ENCODE peak calls at places on chromosomes 1 and 21, in five cellular contexts. N, Z, H, T and M are unnamed samples.

GRCh38 chr1:56357931-56358783 is 221.2 kb downstream of the PLPP3 start:
- DNase-seq in N (no peak), Z (no peak), H (no peak), T (no peak), M (peak; percentile 4)

GRCh38 chr1:3518256-3518655 is 63.8 kb downstream of the ARHGEF16 start:
- DNase-seq in N (no peak), Z (no peak), H (no peak), T (peak; percentile 21), M (no peak)

GRCh38 chr1:201842472-201843020 is 13.6 kb downstream of the IPO9 start:
- DNase-seq in N (no peak), Z (no peak), H (no peak), T (no peak), M (no peak)

GRCh38 chr1:20115479-20115878 is 3.9 kb downstream of the PLA2G2D start:
- DNase-seq in N (no peak), Z (no peak), H (no peak), T (no peak), M (no peak)

GRCh38 chr1:11736746-11737639 is 1.1 kb downstream of the AGTRAP start:
- DNase-seq in N (peak; percentile 64), Z (no peak), H (no peak), T (peak; percentile 44), M (peak; percentile 88)

GRCh38 chr1:9235123-9235513 is 544 bp downstream of the H6PD start:
- DNase-seq in N (no peak), Z (no peak), H (no peak), T (no peak), M (peak; percentile 74)

GRCh38 chr1:110211503-110212164 is 1.5 kb downstream of the KCNC4 start:
- DNase-seq in N (peak; percentile 54), Z (no peak), H (no peak), T (peak; percentile 50), M (no peak)

GRCh38 chr1:77889240-77889637 is 815 bp downstream of the NEXN start:
- DNase-seq in N (peak; percentile 30), Z (no peak), H (no peak), T (no peak), M (peak; percentile 79)

GRCh38 chr1:209900734-209901133 is 37.3 kb upstream of the SYT14 start:
- DNase-seq in N (no peak), Z (no peak), H (no peak), T (no peak), M (peak; percentile 96)

GRCh38 chr1:19643602-19644419 is at the start of gene NBL1:
- DNase-seq in N (peak; percentile 86), Z (no peak), H (no peak), T (peak; percentile 79), M (peak; percentile 69)

GRCh38 chr1:171788696-171789095 is 7.2 kb downstream of the METTL13 start:
- DNase-seq in N (no peak), Z (no peak), H (no peak), T (no peak), M (peak; percentile 79)

GRCh38 chr1:39574646-39575045 is 1.9 kb downstream of the PABPC4 start:
- DNase-seq in N (no peak), Z (no peak), H (no peak), T (no peak), M (peak; percentile 54)

GRCh38 chr21:36499578-36500471 is 19.9 kb upstream of the CLDN14 start:
- DNase-seq in N (no peak), Z (no peak), H (no peak), T (no peak), M (peak; percentile 36)

GRCh38 chr1:160755864-160756616 is 17.0 kb downstream of the SLAMF7 start:
- DNase-seq in N (no peak), Z (no peak), H (no peak), T (no peak), M (no peak)

GRCh38 chr1:39205102-39205780 is 746 bp downstream of the MACF1 start:
- DNase-seq in N (peak; percentile 40), Z (no peak), H (no peak), T (peak; percentile 33), M (peak; percentile 91)

GRCh38 chr1:16614361-16615252 is 1.2 kb upstream of the NBPF1 start:
- DNase-seq in N (peak; percentile 52), Z (no peak), H (no peak), T (no peak), M (no peak)

GRCh38 chr1:53350853-53351767 is 23.2 kb upstream of the LRP8 start:
- DNase-seq in N (no peak), Z (no peak), H (no peak), T (no peak), M (no peak)

GRCh38 chr21:34818663-34819158 is 149.9 kb downstream of the CLIC6 start:
- DNase-seq in N (no peak), Z (no peak), H (no peak), T (no peak), M (no peak)

GRCh38 chr21:33369586-33369985 is 33.6 kb upstream of the IFNGR2 start:
- DNase-seq in N (no peak), Z (no peak), H (no peak), T (no peak), M (no peak)

GRCh38 chr1:158333405-158334145 is 2.2 kb upstream of the CD1B start:
- DNase-seq in N (no peak), Z (no peak), H (no peak), T (no peak), M (no peak)

GRCh38 chr1:90724361-90724760 is 7.3 kb upstream of the BARHL2 start:
- DNase-seq in N (peak; percentile 17), Z (no peak), H (no peak), T (no peak), M (no peak)

GRCh38 chr21:45408811-45409261 is 3.9 kb downstream of the COL18A1 start:
- DNase-seq in N (no peak), Z (no peak), H (no peak), T (no peak), M (no peak)

GRCh38 chr21:25979845-25980433 is 190.6 kb downstream of the APP start:
- DNase-seq in N (no peak), Z (no peak), H (no peak), T (no peak), M (no peak)

GRCh38 chr1:200379431-200379755 is 30.4 kb downstream of the ZNF281 start:
- DNase-seq in N (no peak), Z (no peak), H (no peak), T (no peak), M (peak; percentile 91)

GRCh38 chr1:200740291-200741212 is 1.9 kb downstream of the CAMSAP2 start:
- DNase-seq in N (no peak), Z (no peak), H (no peak), T (no peak), M (peak; percentile 39)

GRCh38 chr1:180271640-180272255 is 41.7 kb downstream of the LHX4 start:
- DNase-seq in N (no peak), Z (no peak), H (no peak), T (no peak), M (no peak)

GRCh38 chr1:228150021-228150457 is 309 bp downstream of the GJC2 start:
- DNase-seq in N (no peak), Z (no peak), H (no peak), T (no peak), M (no peak)

GRCh38 chr1:171984262-171984661 is 143.0 kb downstream of the DNM3 start:
- DNase-seq in N (no peak), Z (no peak), H (no peak), T (no peak), M (no peak)